ENCODE peak calls at places on chromosomes 2 and 18, in seven cellular contexts. Q is HCT116, W is HepG2, C is GM12878, P is NT2/D1, X is H1, I is SK-N-SH. R is an unnamed sample.

GRCh38 chr2:109459485-109459884 is 154.3 kb downstream of the SEPTIN10 start:
- DNase-seq in Q (no peak), W (no peak), C (no peak), P (peak; percentile 16), X (no peak), I (no peak), R (no peak)

GRCh38 chr18:31819925-31820229 is 59.2 kb upstream of the SLC25A52 start:
- DNase-seq in Q (no peak), W (no peak), C (no peak), P (no peak), X (no peak), I (no peak), R (no peak)

GRCh38 chr2:112183327-112184025 is 45.3 kb downstream of the FBLN7 start:
- DNase-seq in Q (no peak), W (no peak), C (no peak), P (no peak), X (no peak), I (no peak), R (no peak)

GRCh38 chr2:60710707-60711106 is 45.4 kb upstream of the PAPOLG start:
- DNase-seq in Q (no peak), W (no peak), C (no peak), P (no peak), X (no peak), I (no peak), R (no peak)

GRCh38 chr18:23722646-23723045 is 33.4 kb downstream of the LAMA3 start:
- DNase-seq in Q (no peak), W (no peak), C (no peak), P (no peak), X (no peak), I (no peak), R (no peak)

GRCh38 chr18:26290388-26290787 is 64.1 kb downstream of the TAF4B start:
- DNase-seq in Q (no peak), W (no peak), C (no peak), P (no peak), X (no peak), I (no peak), R (no peak)

GRCh38 chr18:79067611-79068010 is 1.6 kb upstream of the ATP9B start:
- DNase-seq in Q (no peak), W (no peak), C (no peak), P (no peak), X (no peak), I (no peak), R (no peak)

GRCh38 chr2:15311201-15311882 is 249.8 kb downstream of the NBAS start:
- DNase-seq in Q (no peak), W (no peak), C (peak; percentile 24), P (no peak), X (no peak), I (no peak), R (no peak)

GRCh38 chr18:13726972-13727331 is 479 bp downstream of the RNMT start:
- DNase-seq in Q (no peak), W (peak; percentile 43), C (no peak), P (no peak), X (peak; percentile 69), I (no peak), R (no peak)

GRCh38 chr2:171297951-171298350 is 135.8 kb downstream of the METTL8 start:
- DNase-seq in Q (no peak), W (peak; percentile 29), C (no peak), P (no peak), X (no peak), I (no peak), R (no peak)

GRCh38 chr18:36831139-36831538 is 2.2 kb downstream of the KIAA1328 start:
- DNase-seq in Q (no peak), W (no peak), C (no peak), P (no peak), X (no peak), I (no peak), R (no peak)

GRCh38 chr2:122955761-122956160 is 1069.3 kb upstream of the CNTNAP5 start:
- DNase-seq in Q (no peak), W (no peak), C (no peak), P (no peak), X (no peak), I (no peak), R (no peak)

GRCh38 chr2:69190743-69191425 is 177.9 kb downstream of the ANTXR1 start:
- DNase-seq in Q (no peak), W (no peak), C (no peak), P (no peak), X (no peak), I (no peak), R (no peak)

GRCh38 chr2:135825855-135826190 is 11.2 kb downstream of the LCT start:
- DNase-seq in Q (no peak), W (no peak), C (no peak), P (no peak), X (no peak), I (no peak), R (no peak)

GRCh38 chr18:50111398-50111797 is 83.5 kb downstream of the MYO5B start:
- DNase-seq in Q (no peak), W (no peak), C (no peak), P (no peak), X (no peak), I (no peak), R (no peak)

GRCh38 chr2:40360652-40361051 is 91.2 kb downstream of the SLC8A1 start:
- DNase-seq in Q (no peak), W (no peak), C (no peak), P (no peak), X (no peak), I (no peak), R (no peak)

GRCh38 chr2:4992226-4992625 is 700.0 kb upstream of the SOX11 start:
- DNase-seq in Q (no peak), W (no peak), C (no peak), P (no peak), X (no peak), I (peak; percentile 41), R (no peak)

GRCh38 chr2:180604077-180604476 is 376.3 kb upstream of the UBE2E3 start:
- DNase-seq in Q (peak; percentile 6), W (peak; percentile 35), C (no peak), P (peak; percentile 15), X (peak; percentile 46), I (no peak), R (no peak)

GRCh38 chr2:205660521-205661124 is 21.7 kb upstream of the NRP2 start:
- DNase-seq in Q (no peak), W (no peak), C (no peak), P (no peak), X (peak; percentile 30), I (no peak), R (no peak)

GRCh38 chr2:675982-676646 is 1.1 kb downstream of the TMEM18 start:
- DNase-seq in Q (no peak), W (peak; percentile 39), C (no peak), P (peak; percentile 67), X (peak; percentile 76), I (peak; percentile 66), R (peak; percentile 46)

DNA sequence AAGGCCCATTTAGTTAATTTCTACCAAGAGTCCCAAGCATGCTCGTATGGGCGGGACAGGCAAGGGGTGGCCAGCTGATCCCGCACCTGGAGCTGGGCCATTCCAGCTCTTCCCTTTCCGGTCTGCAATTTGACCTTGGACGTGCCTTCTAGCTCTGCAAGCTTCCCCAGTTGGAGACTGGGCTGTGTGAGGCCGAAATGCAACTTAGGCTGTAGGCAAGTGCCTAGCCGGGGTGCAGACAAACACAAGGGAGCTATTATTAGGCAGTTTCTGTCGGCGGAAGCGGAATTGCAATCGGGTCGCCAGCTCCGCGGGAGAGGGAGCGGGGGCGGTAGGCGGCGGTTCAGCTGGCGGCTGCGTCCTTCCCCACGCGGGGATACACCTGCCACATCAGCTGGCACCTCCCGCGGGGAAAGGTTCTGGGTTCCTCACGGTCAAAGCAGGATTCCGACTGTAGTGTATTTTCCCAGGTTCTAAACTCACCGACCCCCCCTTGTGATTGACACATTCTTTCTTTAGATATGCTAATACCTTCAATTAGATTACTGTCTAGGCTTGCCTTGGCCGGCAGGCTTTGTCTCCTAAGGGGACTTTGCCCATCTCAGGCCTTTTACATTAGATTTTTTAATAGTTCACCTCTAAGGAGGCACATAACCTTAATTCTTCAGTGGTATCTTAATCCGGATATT is 17.1 kb upstream of the ZNF532 start:
- DNase-seq in Q (no peak), W (no peak), C (no peak), P (peak; percentile 90), X (peak; percentile 94), I (no peak), R (no peak)
- TF ChIP-seq YY1 in Q (no peak), W (no peak), C (no peak), P (no peak), X (no peak), I (no peak), R (no peak)

DNA sequence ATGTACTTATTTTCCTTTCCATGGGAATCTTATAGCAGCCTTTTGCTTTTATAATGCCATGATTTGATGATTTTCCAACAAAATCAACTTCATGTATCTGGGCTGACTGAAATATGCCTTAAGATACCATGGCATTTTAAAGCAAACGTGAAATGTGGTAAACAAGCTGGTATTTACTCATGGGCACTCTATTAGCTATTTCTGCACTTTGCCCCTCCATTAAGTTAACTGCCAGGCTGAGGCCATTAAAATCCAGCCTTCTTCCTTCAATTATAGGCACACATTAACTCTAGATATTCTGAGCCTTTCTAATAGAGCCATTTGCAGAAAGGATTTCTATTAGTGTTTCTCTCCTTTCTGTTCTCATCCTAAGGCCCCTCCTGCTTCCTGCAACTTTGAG is 1.7 kb upstream of the KCNJ3 start:
- DNase-seq in Q (no peak), W (no peak), C (no peak), P (no peak), X (no peak), I (no peak), R (no peak)
- TF ChIP-seq YY1 in Q (no peak), W (no peak), C (no peak), P (no peak), X (no peak), I (no peak), R (no peak)

DNA sequence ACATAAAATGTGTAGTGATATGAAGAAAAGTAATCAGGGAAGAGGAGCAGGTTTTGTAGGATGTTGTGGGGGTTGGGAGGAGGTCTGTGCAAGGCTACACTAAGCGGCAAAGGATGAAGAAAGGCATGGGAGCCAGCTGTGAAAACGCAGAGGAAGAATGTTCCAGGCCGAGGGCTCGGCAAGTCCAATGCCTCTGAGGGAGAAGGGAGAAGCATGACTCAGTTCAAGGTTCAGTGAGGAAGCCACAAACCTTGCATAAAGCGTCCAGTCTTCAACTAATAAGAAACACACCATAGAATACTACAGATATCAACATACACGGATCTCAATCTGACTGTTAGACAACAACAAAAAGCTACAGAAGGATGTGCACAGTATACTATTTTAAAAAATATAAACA is 16.2 kb downstream of the EPB41L3 start:
- DNase-seq in Q (no peak), W (no peak), C (no peak), P (no peak), X (no peak), I (no peak), R (no peak)
- TF ChIP-seq YY1 in Q (no peak), W (no peak), C (no peak), P (no peak), X (no peak), I (no peak), R (no peak)

DNA sequence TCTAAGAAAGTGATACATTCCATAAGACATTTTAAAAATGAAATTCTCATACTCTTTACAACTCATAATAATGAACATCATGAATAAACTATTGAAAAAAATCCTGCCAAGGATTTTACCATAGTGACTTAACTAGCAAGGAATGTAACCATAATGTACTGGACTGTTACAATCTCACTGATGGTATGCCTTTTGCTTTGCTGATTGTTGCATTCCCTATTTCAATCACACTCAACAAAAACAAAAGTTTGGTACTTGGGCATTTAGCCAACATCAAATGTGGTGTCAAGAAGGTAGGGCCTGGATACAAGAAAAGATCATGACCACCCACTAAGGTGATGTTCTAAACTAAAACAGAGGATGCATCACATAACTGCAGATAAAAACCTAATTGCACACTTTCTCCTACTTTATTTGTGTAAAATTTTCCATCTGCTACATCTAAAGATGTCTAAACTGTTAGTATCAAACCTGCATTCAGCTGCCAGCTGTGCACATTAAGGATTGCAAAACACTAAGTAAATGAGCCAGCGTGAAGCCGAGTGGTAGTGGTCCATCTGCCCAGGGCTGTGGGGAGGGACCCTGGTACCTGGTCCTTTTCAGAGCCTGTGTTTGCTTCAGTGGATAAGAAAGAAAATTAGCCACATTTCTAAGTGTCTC is 564.4 kb downstream of the ZEB2 start:
- DNase-seq in Q (no peak), W (no peak), C (no peak), P (no peak), X (no peak), I (no peak), R (no peak)
- TF ChIP-seq YY1 in Q (no peak), W (no peak), C (no peak), P (no peak), X (no peak), I (no peak), R (no peak)

R was measured in K562.